ENCODE peak calls at places on chromosomes 5 and 9, in eight cellular contexts. R, J, V, W, F, P, C and T are unnamed samples.

GRCh38 chr5:72552041-72552557 is 44.9 kb upstream of the ZNF366 start:
- DNase-seq in R (no peak), J (no peak), V (peak), W (no peak), F (no peak), P (no peak), C (no peak), T (no peak)

GRCh38 chr5:16736158-16736994 is 119.6 kb upstream of the RETREG1 start:
- DNase-seq in R (peak), J (no peak), V (peak), W (no peak), F (peak), P (no peak), C (no peak), T (no peak)

GRCh38 chr5:176847726-176848290 is 37.4 kb downstream of the UNC5A start:
- DNase-seq in R (no peak), J (no peak), V (no peak), W (no peak), F (no peak), P (no peak), C (no peak), T (no peak)

GRCh38 chr5:149141957-149142851 is 911 bp downstream of the ABLIM3 start:
- DNase-seq in R (no peak), J (peak), V (no peak), W (no peak), F (peak), P (no peak), C (no peak), T (no peak)

GRCh38 chr9:134948149-134948548 is 30.4 kb upstream of the FCN1 start:
- DNase-seq in R (no peak), J (no peak), V (no peak), W (no peak), F (no peak), P (no peak), C (no peak), T (no peak)

GRCh38 chr5:5781335-5781734 is 358.9 kb downstream of the ICE1 start:
- DNase-seq in R (no peak), J (no peak), V (no peak), W (no peak), F (no peak), P (no peak), C (no peak), T (no peak)

GRCh38 chr9:137970098-137970497 is 92.5 kb downstream of the CACNA1B start:
- DNase-seq in R (no peak), J (no peak), V (no peak), W (no peak), F (peak), P (no peak), C (no peak), T (no peak)

GRCh38 chr5:53358794-53359193 is 121.6 kb upstream of the FST start:
- DNase-seq in R (no peak), J (no peak), V (no peak), W (no peak), F (no peak), P (no peak), C (no peak), T (no peak)

DNA sequence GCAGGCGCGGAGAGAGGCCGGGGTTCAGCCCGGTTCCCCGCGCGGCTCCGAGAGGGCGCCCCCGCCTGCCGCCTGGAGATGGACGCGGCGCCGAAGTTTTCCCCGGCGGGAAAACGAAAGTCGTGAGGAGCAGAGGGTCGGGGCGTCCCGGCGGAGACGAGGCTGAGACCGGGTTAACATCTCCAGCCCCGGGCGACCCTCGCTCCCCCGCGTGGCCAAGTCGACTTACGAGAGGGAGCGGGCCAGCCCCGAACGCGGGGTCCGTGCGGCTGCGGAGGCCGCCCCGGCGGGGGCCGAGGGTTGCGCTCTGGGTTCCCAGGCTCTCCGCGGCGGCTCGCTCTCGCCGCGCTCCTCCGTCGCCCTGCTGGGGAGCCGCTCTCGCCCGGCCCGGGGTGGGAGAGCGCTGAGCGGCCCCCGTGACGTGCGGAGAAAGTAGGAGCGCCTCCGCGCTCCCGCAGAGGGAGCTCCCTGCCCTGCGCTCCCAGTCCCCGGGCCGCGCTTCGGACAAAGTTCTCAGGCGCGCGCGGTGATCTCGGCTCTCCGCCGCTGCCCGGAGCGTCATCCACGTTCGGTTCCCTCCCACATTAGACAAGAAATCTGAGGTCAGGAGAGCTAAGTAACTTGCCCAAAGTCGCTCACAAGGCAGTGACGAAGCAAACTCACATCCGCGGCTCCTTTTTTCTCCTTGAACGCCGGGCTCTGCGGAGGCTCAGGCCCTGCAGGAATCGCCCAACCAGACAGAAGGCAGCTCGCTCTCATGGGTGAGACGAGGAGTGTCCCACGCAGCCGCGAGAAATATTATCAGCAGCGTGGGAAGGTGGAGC is 1.1 kb upstream of the GCNT4 start:
- DNase-seq in R (peak), J (peak), V (peak), W (peak), F (peak), P (peak), C (peak), T (peak)
- TF ChIP-seq CTCF in R (no peak), J (no peak), V (peak), W (no peak), F (peak), P (no peak), C (no peak), T (peak)

DNA sequence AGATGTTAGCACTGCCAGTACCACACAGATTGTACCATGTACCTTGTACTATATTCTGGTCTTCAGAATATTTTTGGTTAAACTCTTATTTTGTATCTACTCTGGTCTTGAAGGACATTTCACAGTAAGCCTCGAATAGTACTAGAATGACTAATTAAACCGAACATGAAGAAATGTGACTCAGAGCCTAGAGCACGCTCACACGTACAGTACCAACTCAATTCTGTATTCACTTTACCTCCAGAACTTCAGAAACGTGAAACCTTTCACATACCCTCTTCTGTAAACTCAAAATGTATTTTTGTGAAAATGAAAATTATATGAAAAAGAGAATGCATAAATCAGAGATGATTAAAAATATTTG is 112.8 kb downstream of the MVB12B start:
- DNase-seq in R (no peak), J (no peak), V (peak), W (no peak), F (no peak), P (no peak), C (no peak), T (peak)
- TF ChIP-seq CTCF in R (no peak), J (no peak), V (no peak), W (no peak), F (no peak), P (no peak), C (no peak), T (no peak)

DNA sequence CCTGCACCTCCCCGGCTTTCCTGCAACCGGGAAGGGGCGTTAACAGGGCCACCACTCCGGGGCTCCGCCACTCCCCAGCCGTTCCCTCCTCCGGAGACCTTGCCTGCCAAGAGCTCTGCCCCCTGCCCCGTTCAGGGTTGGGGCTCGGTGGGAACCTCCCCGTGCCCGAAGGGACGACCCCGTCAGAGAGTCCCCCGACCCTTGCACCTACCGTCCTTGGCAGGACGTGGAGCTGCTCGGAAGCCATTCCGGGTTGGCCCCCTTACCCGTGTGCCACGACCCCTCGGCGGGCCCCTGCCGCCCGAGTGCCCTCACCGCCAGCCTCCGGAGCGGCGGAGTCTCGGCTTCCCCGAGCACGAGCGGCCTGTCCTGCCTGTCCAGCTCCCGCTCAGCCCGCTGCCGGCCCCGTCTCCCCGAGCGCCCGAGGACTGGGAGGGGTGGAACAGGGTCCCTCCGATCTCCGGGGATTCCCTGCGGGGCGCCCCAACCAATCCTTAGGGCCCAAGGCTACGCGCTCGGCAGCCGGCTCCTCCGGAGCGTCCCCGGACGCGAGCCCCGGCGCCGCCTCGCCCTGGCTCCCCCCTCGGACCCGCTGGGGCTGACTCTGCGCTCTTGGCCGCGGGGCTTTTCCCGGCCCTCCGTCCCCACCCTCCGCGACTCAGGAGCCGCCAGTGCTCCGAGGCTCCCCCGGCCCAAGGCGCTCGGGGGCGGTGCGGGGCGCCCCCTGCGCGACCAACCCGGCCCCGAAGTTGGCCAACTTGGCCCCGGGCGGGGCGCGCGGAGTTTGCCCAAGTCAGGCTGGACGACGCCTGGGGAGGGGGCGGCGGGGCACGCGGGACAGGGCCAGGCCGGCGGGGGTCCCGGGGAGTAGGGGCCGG is 721 bp downstream of the ADAMTS2 start:
- DNase-seq in R (no peak), J (no peak), V (no peak), W (no peak), F (no peak), P (no peak), C (no peak), T (no peak)
- TF ChIP-seq CTCF in R (no peak), J (no peak), V (no peak), W (no peak), F (no peak), P (peak), C (no peak), T (no peak)

GRCh38 chr9:77848897-77849296 is 182.7 kb downstream of the GNAQ start:
- DNase-seq in R (peak), J (peak), V (peak), W (no peak), F (peak), P (no peak), C (no peak), T (no peak)
- TF ChIP-seq CTCF in R (no peak), J (no peak), V (no peak), W (no peak), F (no peak), P (no peak), C (no peak), T (no peak)

GRCh38 chr9:95736370-95736769 is 139.1 kb upstream of the ERCC6L2 start:
- DNase-seq in R (no peak), J (no peak), V (no peak), W (no peak), F (no peak), P (no peak), C (no peak), T (no peak)
- TF ChIP-seq CTCF in R (no peak), J (no peak), V (peak), W (peak), F (no peak), P (no peak), C (peak), T (peak)

DNA sequence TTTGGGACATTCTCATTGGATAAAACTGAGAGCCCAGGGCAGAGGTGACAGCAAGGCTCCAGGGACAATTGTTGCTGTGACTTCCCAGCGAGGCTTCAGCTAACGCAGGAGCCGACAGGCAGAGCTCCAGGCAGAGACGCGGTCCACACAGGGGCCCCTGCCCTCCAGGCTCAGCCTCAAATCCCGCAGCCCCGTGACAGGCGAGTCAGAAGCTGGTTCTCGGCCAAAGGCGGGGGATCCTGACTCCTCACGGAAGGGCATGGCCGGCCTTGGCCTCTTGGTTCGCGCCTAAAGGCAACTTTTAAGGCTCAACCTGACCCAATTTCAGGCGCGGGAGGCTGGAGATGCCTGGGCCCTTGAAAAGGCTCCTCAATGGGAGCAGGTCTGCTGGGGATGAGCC is 21.3 kb downstream of the SLC12A7 start:
- DNase-seq in R (no peak), J (no peak), V (no peak), W (no peak), F (no peak), P (no peak), C (no peak), T (no peak)
- TF ChIP-seq CTCF in R (no peak), J (no peak), V (no peak), W (no peak), F (no peak), P (no peak), C (no peak), T (no peak)